ENCODE peak calls at places on chromosomes 12 and 14, in six cellular contexts. T is GM23338, Q is GM12892, M is K562, B is SK-N-SH, E is sigmoid colon. O is an unnamed sample.

GRCh38 chr14:28243600-28243999 is 523.0 kb upstream of the FOXG1 start:
- DNase-seq in E (no peak), T (peak), Q (no peak), B (no peak), M (no peak), O (no peak)

GRCh38 chr12:114931025-114931424 is 247.1 kb upstream of the TBX3 start:
- DNase-seq in T (no peak), Q (no peak), B (no peak), M (no peak), E (no peak), O (no peak)

GRCh38 chr14:97854918-97855317 is 1057.7 kb downstream of the VRK1 start:
- DNase-seq in T (peak), M (no peak), E (no peak), Q (no peak), B (no peak), O (no peak)

GRCh38 chr14:92241966-92242365 is 81.0 kb upstream of the SLC24A4 start:
- DNase-seq in Q (no peak), E (no peak), T (no peak), M (no peak), B (no peak), O (no peak)

GRCh38 chr12:99975321-99975720 is 9.4 kb downstream of the ANKS1B start:
- DNase-seq in M (no peak), T (peak), Q (no peak), E (no peak), B (no peak), O (no peak)

GRCh38 chr12:93587601-93588000 is 15.1 kb downstream of the SOCS2 start:
- DNase-seq in T (no peak), E (no peak), Q (no peak), M (peak), B (no peak), O (no peak)

GRCh38 chr12:75334384-75335030 is at the start of gene GLIPR1L1:
- DNase-seq in M (peak), E (peak), T (peak), B (peak), Q (peak), O (peak)

GRCh38 chr14:65225299-65226159 is 123.2 kb upstream of the MAX start:
- DNase-seq in Q (no peak), T (no peak), M (no peak), B (no peak), E (no peak), O (no peak)

GRCh38 chr14:33509927-33510535 is 440.8 kb downstream of the EGLN3 start:
- DNase-seq in Q (no peak), B (no peak), M (no peak), E (no peak), T (no peak), O (no peak)

GRCh38 chr12:75641031-75641780 is 129.8 kb upstream of the KRR1 start:
- DNase-seq in E (no peak), B (no peak), M (peak), Q (peak), T (no peak), O (peak)

GRCh38 chr12:28568709-28569108 is 378.5 kb downstream of the CCDC91 start:
- DNase-seq in M (no peak), Q (no peak), B (peak), E (no peak), T (no peak), O (no peak)

GRCh38 chr12:75177997-75178396 is 31.6 kb downstream of the KCNC2 start:
- DNase-seq in Q (no peak), B (no peak), M (no peak), T (no peak), E (no peak), O (no peak)

GRCh38 chr12:90970471-90970870 is 15.5 kb upstream of the CCER1 start:
- DNase-seq in B (no peak), T (no peak), E (no peak), Q (no peak), M (no peak), O (no peak)

GRCh38 chr12:98002887-98003493 is 512.4 kb upstream of the TMPO start:
- DNase-seq in E (no peak), Q (no peak), B (peak), M (peak), T (peak), O (peak)

GRCh38 chr12:12612403-12612802 is 727 bp downstream of the CREBL2 start:
- DNase-seq in T (peak), E (no peak), B (peak), M (peak), Q (peak), O (no peak)

GRCh38 chr12:124745891-124746570 is 117.6 kb downstream of the SCARB1 start:
- DNase-seq in E (peak), B (peak), T (peak), Q (no peak), M (peak), O (peak)
- TF ChIP-seq POLR2AphosphoS5 in E (peak), B (peak), T (no peak), Q (no peak), M (no peak), O (peak)

GRCh38 chr14:103514596-103515421 is 7.8 kb downstream of the CKB start:
- DNase-seq in B (no peak), M (no peak), E (peak), T (no peak), Q (no peak), O (no peak)
- TF ChIP-seq POLR2AphosphoS5 in B (no peak), M (no peak), E (no peak), T (no peak), Q (no peak), O (no peak)

GRCh38 chr12:104723895-104724294 is 234.2 kb downstream of the SLC41A2 start:
- DNase-seq in B (no peak), M (no peak), E (no peak), T (no peak), Q (no peak), O (no peak)
- TF ChIP-seq POLR2AphosphoS5 in B (no peak), M (no peak), E (no peak), T (no peak), Q (no peak), O (no peak)

GRCh38 chr12:121430821-121431415 is 31.0 kb downstream of the RNF34 start:
- DNase-seq in T (no peak), Q (no peak), B (no peak), E (no peak), M (no peak), O (no peak)
- TF ChIP-seq POLR2AphosphoS5 in T (no peak), Q (no peak), B (no peak), E (no peak), M (no peak), O (no peak)